ENCODE peak calls at places on chromosomes 12 and 14, in five cellular contexts. L, O, V, U and F are unnamed samples.
A peak's percentile ranks its signal among the peaks of the same experiment; 100 is the strongest.

GRCh38 chr14:73237219-73237785 is at the start of gene PAPLN:
- DNase-seq in L (peak; percentile 32), U (no peak), V (peak; percentile 61), O (no peak), F (no peak)

GRCh38 chr14:22802860-22803562 is 12.2 kb downstream of the SLC7A7 start:
- DNase-seq in O (no peak), U (no peak), V (no peak), L (no peak), F (no peak)

GRCh38 chr12:9811651-9812050 is 15.6 kb upstream of the KLRF1 start:
- DNase-seq in O (no peak), V (no peak), L (no peak), U (no peak), F (no peak)

GRCh38 chr14:33998263-33998662 is 47.4 kb upstream of the EGLN3 start:
- DNase-seq in U (no peak), O (no peak), V (no peak), L (no peak), F (no peak)

GRCh38 chr12:131340616-131341210 is 370.2 kb upstream of the SFSWAP start:
- DNase-seq in U (no peak), L (no peak), V (no peak), O (no peak), F (no peak)

GRCh38 chr12:49345048-49345839 is 1.4 kb upstream of the DNAJC22 start:
- DNase-seq in U (no peak), V (peak; percentile 24), O (no peak), L (peak; percentile 62), F (no peak)

GRCh38 chr14:95516554-95517209 is at the start of gene SYNE3:
- DNase-seq in U (no peak), O (no peak), V (peak; percentile 81), L (peak; percentile 55), F (no peak)

GRCh38 chr12:93199831-93200236 is 177.9 kb upstream of the NUDT4 start:
- DNase-seq in L (peak; percentile 38), O (no peak), V (no peak), U (no peak), F (no peak)

DNA sequence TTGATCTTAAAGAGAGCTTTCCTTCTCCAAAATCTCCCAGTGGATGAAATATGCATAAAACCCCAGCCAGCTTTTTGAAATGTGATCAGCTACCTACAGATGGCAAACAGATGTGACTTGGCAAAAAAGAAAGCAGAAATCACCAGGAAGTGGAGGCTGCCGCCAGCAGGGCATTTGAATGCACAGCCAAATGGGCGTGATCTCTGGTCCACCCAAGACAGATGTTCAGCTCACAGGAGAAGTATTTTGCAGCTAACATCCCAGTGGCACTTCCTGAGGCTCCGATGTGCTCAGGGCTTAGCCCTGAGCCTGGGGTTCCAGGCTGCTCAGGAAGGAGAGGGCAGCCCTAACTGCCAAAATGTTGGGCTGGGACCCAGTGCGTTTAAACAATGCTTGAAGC is 78.2 kb downstream of the LGMN start:
- DNase-seq in U (no peak), L (no peak), O (no peak), V (no peak), F (peak; percentile 45)
- TF ChIP-seq CTCF in U (peak; percentile 57), L (peak; percentile 37), O (no peak), V (no peak), F (peak; percentile 24)

GRCh38 chr12:91381309-91381804 is 198.7 kb upstream of the DCN start:
- DNase-seq in O (peak; percentile 51), L (peak; percentile 93), V (no peak), U (no peak), F (peak; percentile 84)

GRCh38 chr12:91382081-91382543 is 199.5 kb upstream of the DCN start:
- DNase-seq in O (peak; percentile 82), V (peak; percentile 86), L (peak; percentile 88), U (no peak), F (peak; percentile 66)

GRCh38 chr12:91383106-91383505 is 200.5 kb upstream of the DCN start:
- DNase-seq in U (no peak), V (no peak), O (no peak), L (no peak), F (no peak)

GRCh38 chr12:91379051-91379775 is 196.6 kb upstream of the DCN start:
- DNase-seq in V (no peak), L (no peak), O (no peak), U (no peak), F (no peak)

DNA sequence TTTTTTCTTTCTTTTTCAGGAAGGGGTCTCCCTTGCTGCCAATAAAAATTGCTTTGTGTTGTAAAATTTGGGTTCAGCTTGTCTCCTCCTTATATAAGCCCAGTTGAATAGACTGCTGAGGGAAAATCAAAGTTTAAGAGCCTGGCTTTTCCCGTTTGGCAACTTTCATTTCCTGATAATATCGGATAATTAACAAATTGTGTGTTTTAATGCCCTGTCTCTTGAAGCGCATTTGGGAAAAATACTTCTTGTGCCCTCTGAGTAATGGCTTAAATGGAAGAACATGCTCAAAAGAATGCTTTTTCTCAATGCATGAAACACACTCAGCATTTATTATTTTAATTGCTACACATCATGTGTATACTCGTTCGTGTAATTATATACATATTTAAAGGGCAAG is 198.0 kb upstream of the DCN start:
- DNase-seq in V (no peak), L (no peak), O (peak; percentile 11), U (no peak), F (no peak)
- TF ChIP-seq CTCF in V (no peak), L (no peak), O (no peak), U (no peak), F (no peak)

DNA sequence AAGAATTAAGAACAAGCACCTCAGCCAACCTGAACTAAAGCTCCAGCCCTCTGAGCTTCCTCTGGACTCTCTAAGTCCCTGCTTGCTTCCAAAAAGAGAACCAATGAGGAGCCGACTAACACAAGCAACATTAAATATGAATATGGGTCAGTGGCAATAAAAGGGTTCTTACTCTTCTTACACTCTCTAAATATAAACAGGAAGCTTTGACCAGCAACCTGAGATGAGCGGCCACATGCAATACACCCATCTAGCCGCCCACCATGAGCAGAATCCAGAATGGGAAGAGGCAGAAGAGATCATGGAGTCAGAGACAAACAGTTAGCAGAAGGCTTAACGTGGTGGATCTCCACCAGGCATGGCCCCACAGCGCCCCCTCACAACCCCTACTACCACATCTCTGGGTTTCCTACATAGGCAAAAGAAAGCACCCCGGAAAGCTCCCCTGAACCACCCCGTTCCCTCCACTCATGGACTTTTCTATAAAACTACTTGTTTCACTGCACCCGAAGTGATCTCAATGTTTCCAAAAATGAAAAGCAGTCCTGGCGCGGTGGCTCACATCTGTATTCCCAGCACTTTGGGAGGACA is 59.4 kb downstream of the TTC7B start:
- DNase-seq in L (no peak), U (no peak), O (peak; percentile 2), V (no peak), F (no peak)
- TF ChIP-seq CTCF in L (no peak), U (peak; percentile 7), O (no peak), V (no peak), F (peak; percentile 1)

GRCh38 chr12:43113153-43113552 is 438.9 kb downstream of the ADAMTS20 start:
- DNase-seq in V (no peak), O (no peak), U (no peak), L (peak; percentile 42), F (no peak)
- TF ChIP-seq CTCF in V (no peak), O (no peak), U (peak; percentile 52), L (peak; percentile 28), F (peak; percentile 26)

DNA sequence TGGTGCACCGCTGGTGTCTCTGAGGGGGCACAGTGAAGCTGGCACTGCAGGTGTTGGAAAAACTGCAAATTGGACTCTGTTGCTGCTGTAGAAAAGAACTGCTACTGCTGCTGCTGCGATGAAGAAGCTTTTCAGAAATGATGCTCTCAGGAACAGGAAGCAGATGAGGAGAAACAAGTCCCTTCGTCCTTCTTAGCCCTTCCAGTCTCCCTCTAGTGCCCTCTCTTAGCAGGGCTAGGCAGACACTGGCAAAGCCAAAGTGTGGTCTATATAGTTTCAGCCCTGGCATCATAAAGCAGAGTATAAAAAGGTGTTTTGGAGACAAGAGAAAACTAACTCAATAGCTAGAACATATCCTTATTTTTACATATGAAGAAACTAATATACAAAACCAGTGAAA is 174.5 kb downstream of the MYRFL start:
- DNase-seq in U (no peak), O (no peak), L (no peak), V (no peak), F (no peak)
- TF ChIP-seq CTCF in U (no peak), O (no peak), L (no peak), V (no peak), F (no peak)

GRCh38 chr14:37888234-37888633 is 292.8 kb downstream of the TTC6 start:
- DNase-seq in O (no peak), U (no peak), V (no peak), L (no peak), F (no peak)

GRCh38 chr14:37889087-37889486 is 293.7 kb downstream of the TTC6 start:
- DNase-seq in V (no peak), L (peak; percentile 48), U (no peak), O (no peak), F (peak; percentile 32)

GRCh38 chr14:37894463-37894862 is 299.0 kb downstream of the TTC6 start:
- DNase-seq in L (no peak), U (no peak), O (no peak), V (no peak), F (no peak)

GRCh38 chr14:37890095-37890494 is 294.7 kb downstream of the TTC6 start:
- DNase-seq in L (no peak), V (no peak), O (no peak), U (no peak), F (no peak)
- TF ChIP-seq CTCF in L (peak; percentile 28), V (peak; percentile 14), O (no peak), U (peak; percentile 64), F (peak; percentile 7)